ENCODE peak calls at places on chromosomes 16 and 17, in nine cellular contexts. One of them, this sample, is unnamed.

GRCh38 chr16:49281843-49282642 is 405 bp upstream of the CBLN1 start:
- DNase-seq in HCT116: no peak
- DNase-seq in stimulated activated CD4-positive, alpha-beta T cell treated with anti-CD3 and anti-CD28 coated beads, Interleukin-1b, Interleukin-23, amount 100 ng/mL, for 24 hours: no peak
- DNase-seq in astrocyte of the cerebellum: no peak
- DNase-seq in retina: peak
- DNase-seq in AG09309: no peak
- DNase-seq in SJSA1: no peak
- DNase-seq in amniotic stem cell: no peak
- DNase-seq in NCI-H460: peak
- DNase-seq in this sample: peak

GRCh38 chr17:65917560-65917959 is 274.4 kb downstream of the CEP112 start:
- DNase-seq in NCI-H460: no peak
- DNase-seq in stimulated activated CD4-positive, alpha-beta T cell treated with anti-CD3 and anti-CD28 coated beads, Interleukin-1b, Interleukin-23, amount 100 ng/mL, for 24 hours: no peak
- DNase-seq in astrocyte of the cerebellum: no peak
- DNase-seq in HCT116: no peak
- DNase-seq in SJSA1: no peak
- DNase-seq in amniotic stem cell: no peak
- DNase-seq in retina: no peak
- DNase-seq in AG09309: no peak
- DNase-seq in this sample: no peak

GRCh38 chr16:5175263-5175662 is 77.7 kb upstream of the EEF2KMT start:
- DNase-seq in NCI-H460: no peak
- DNase-seq in amniotic stem cell: no peak
- DNase-seq in stimulated activated CD4-positive, alpha-beta T cell treated with anti-CD3 and anti-CD28 coated beads, Interleukin-1b, Interleukin-23, amount 100 ng/mL, for 24 hours: no peak
- DNase-seq in AG09309: no peak
- DNase-seq in astrocyte of the cerebellum: no peak
- DNase-seq in SJSA1: no peak
- DNase-seq in retina: no peak
- DNase-seq in HCT116: no peak
- DNase-seq in this sample: no peak

GRCh38 chr17:45147102-45147580 is 1.1 kb upstream of the HEXIM1 start:
- DNase-seq in astrocyte of the cerebellum: no peak
- DNase-seq in AG09309: no peak
- DNase-seq in SJSA1: peak
- DNase-seq in HCT116: no peak
- DNase-seq in stimulated activated CD4-positive, alpha-beta T cell treated with anti-CD3 and anti-CD28 coated beads, Interleukin-1b, Interleukin-23, amount 100 ng/mL, for 24 hours: no peak
- DNase-seq in NCI-H460: peak
- DNase-seq in amniotic stem cell: no peak
- DNase-seq in retina: no peak
- DNase-seq in this sample: peak

GRCh38 chr16:14329727-14330363 is 258.7 kb downstream of the MRTFB start:
- DNase-seq in amniotic stem cell: no peak
- DNase-seq in SJSA1: no peak
- DNase-seq in AG09309: no peak
- DNase-seq in astrocyte of the cerebellum: no peak
- DNase-seq in HCT116: no peak
- DNase-seq in stimulated activated CD4-positive, alpha-beta T cell treated with anti-CD3 and anti-CD28 coated beads, Interleukin-1b, Interleukin-23, amount 100 ng/mL, for 24 hours: no peak
- DNase-seq in retina: no peak
- DNase-seq in NCI-H460: no peak
- DNase-seq in this sample: no peak

GRCh38 chr16:5350118-5350517 is 252.5 kb upstream of the EEF2KMT start:
- DNase-seq in astrocyte of the cerebellum: no peak
- DNase-seq in retina: peak
- DNase-seq in SJSA1: no peak
- DNase-seq in stimulated activated CD4-positive, alpha-beta T cell treated with anti-CD3 and anti-CD28 coated beads, Interleukin-1b, Interleukin-23, amount 100 ng/mL, for 24 hours: no peak
- DNase-seq in AG09309: no peak
- DNase-seq in amniotic stem cell: no peak
- DNase-seq in HCT116: no peak
- DNase-seq in NCI-H460: no peak
- DNase-seq in this sample: no peak

GRCh38 chr17:80781188-80781577 is 210.5 kb upstream of the CHMP6 start:
- DNase-seq in astrocyte of the cerebellum: no peak
- DNase-seq in stimulated activated CD4-positive, alpha-beta T cell treated with anti-CD3 and anti-CD28 coated beads, Interleukin-1b, Interleukin-23, amount 100 ng/mL, for 24 hours: no peak
- DNase-seq in SJSA1: no peak
- DNase-seq in AG09309: no peak
- DNase-seq in HCT116: no peak
- DNase-seq in amniotic stem cell: no peak
- DNase-seq in retina: no peak
- DNase-seq in NCI-H460: no peak
- DNase-seq in this sample: no peak

GRCh38 chr17:76326306-76326705 is 18.2 kb upstream of the QRICH2 start:
- DNase-seq in SJSA1: no peak
- DNase-seq in amniotic stem cell: no peak
- DNase-seq in AG09309: no peak
- DNase-seq in HCT116: no peak
- DNase-seq in stimulated activated CD4-positive, alpha-beta T cell treated with anti-CD3 and anti-CD28 coated beads, Interleukin-1b, Interleukin-23, amount 100 ng/mL, for 24 hours: no peak
- DNase-seq in astrocyte of the cerebellum: no peak
- DNase-seq in NCI-H460: no peak
- DNase-seq in retina: no peak
- DNase-seq in this sample: no peak

GRCh38 chr17:1362964-1363363 is 37.1 kb downstream of the YWHAE start:
- DNase-seq in amniotic stem cell: no peak
- DNase-seq in retina: no peak
- DNase-seq in astrocyte of the cerebellum: no peak
- DNase-seq in HCT116: no peak
- DNase-seq in AG09309: no peak
- DNase-seq in NCI-H460: no peak
- DNase-seq in stimulated activated CD4-positive, alpha-beta T cell treated with anti-CD3 and anti-CD28 coated beads, Interleukin-1b, Interleukin-23, amount 100 ng/mL, for 24 hours: no peak
- DNase-seq in SJSA1: no peak
- DNase-seq in this sample: no peak

GRCh38 chr17:77308768-77309726 is 168.3 kb downstream of the SEC14L1 start:
- DNase-seq in AG09309: no peak
- DNase-seq in astrocyte of the cerebellum: no peak
- DNase-seq in retina: no peak
- DNase-seq in NCI-H460: no peak
- DNase-seq in HCT116: no peak
- DNase-seq in SJSA1: peak
- DNase-seq in stimulated activated CD4-positive, alpha-beta T cell treated with anti-CD3 and anti-CD28 coated beads, Interleukin-1b, Interleukin-23, amount 100 ng/mL, for 24 hours: no peak
- DNase-seq in amniotic stem cell: no peak
- DNase-seq in this sample: no peak

GRCh38 chr17:5128905-5129535 is 13.2 kb downstream of the USP6 start:
- DNase-seq in astrocyte of the cerebellum: no peak
- DNase-seq in AG09309: no peak
- DNase-seq in NCI-H460: no peak
- DNase-seq in retina: no peak
- DNase-seq in amniotic stem cell: no peak
- DNase-seq in stimulated activated CD4-positive, alpha-beta T cell treated with anti-CD3 and anti-CD28 coated beads, Interleukin-1b, Interleukin-23, amount 100 ng/mL, for 24 hours: no peak
- DNase-seq in SJSA1: no peak
- DNase-seq in HCT116: no peak
- DNase-seq in this sample: no peak

GRCh38 chr17:11880714-11881113 is 116.6 kb downstream of the ZNF18 start:
- DNase-seq in amniotic stem cell: no peak
- DNase-seq in stimulated activated CD4-positive, alpha-beta T cell treated with anti-CD3 and anti-CD28 coated beads, Interleukin-1b, Interleukin-23, amount 100 ng/mL, for 24 hours: no peak
- DNase-seq in astrocyte of the cerebellum: peak
- DNase-seq in SJSA1: no peak
- DNase-seq in AG09309: no peak
- DNase-seq in retina: peak
- DNase-seq in NCI-H460: peak
- DNase-seq in HCT116: peak
- DNase-seq in this sample: no peak

GRCh38 chr17:43644081-43644480 is 17.6 kb downstream of the MEOX1 start:
- DNase-seq in amniotic stem cell: no peak
- DNase-seq in retina: no peak
- DNase-seq in astrocyte of the cerebellum: no peak
- DNase-seq in HCT116: no peak
- DNase-seq in SJSA1: no peak
- DNase-seq in stimulated activated CD4-positive, alpha-beta T cell treated with anti-CD3 and anti-CD28 coated beads, Interleukin-1b, Interleukin-23, amount 100 ng/mL, for 24 hours: no peak
- DNase-seq in NCI-H460: no peak
- DNase-seq in AG09309: no peak
- DNase-seq in this sample: no peak

GRCh38 chr17:17215575-17215974 is 9.4 kb upstream of the PLD6 start:
- DNase-seq in SJSA1: no peak
- DNase-seq in NCI-H460: no peak
- DNase-seq in retina: no peak
- DNase-seq in amniotic stem cell: no peak
- DNase-seq in AG09309: no peak
- DNase-seq in astrocyte of the cerebellum: no peak
- DNase-seq in HCT116: no peak
- DNase-seq in stimulated activated CD4-positive, alpha-beta T cell treated with anti-CD3 and anti-CD28 coated beads, Interleukin-1b, Interleukin-23, amount 100 ng/mL, for 24 hours: no peak
- DNase-seq in this sample: no peak

GRCh38 chr16:31472559-31473203 is 729 bp downstream of the TGFB1I1 start:
- DNase-seq in amniotic stem cell: peak
- DNase-seq in SJSA1: peak
- DNase-seq in retina: no peak
- DNase-seq in AG09309: peak
- DNase-seq in NCI-H460: no peak
- DNase-seq in HCT116: peak
- DNase-seq in astrocyte of the cerebellum: peak
- DNase-seq in stimulated activated CD4-positive, alpha-beta T cell treated with anti-CD3 and anti-CD28 coated beads, Interleukin-1b, Interleukin-23, amount 100 ng/mL, for 24 hours: no peak
- DNase-seq in this sample: peak

GRCh38 chr17:40312131-40312731 is 3.3 kb downstream of the RARA start:
- DNase-seq in NCI-H460: no peak
- DNase-seq in AG09309: no peak
- DNase-seq in astrocyte of the cerebellum: no peak
- DNase-seq in stimulated activated CD4-positive, alpha-beta T cell treated with anti-CD3 and anti-CD28 coated beads, Interleukin-1b, Interleukin-23, amount 100 ng/mL, for 24 hours: no peak
- DNase-seq in HCT116: no peak
- DNase-seq in amniotic stem cell: no peak
- DNase-seq in SJSA1: no peak
- DNase-seq in retina: no peak
- DNase-seq in this sample: no peak

GRCh38 chr16:77660311-77660710 is 62.0 kb upstream of the NUDT7 start:
- DNase-seq in retina: peak
- DNase-seq in stimulated activated CD4-positive, alpha-beta T cell treated with anti-CD3 and anti-CD28 coated beads, Interleukin-1b, Interleukin-23, amount 100 ng/mL, for 24 hours: no peak
- DNase-seq in SJSA1: peak
- DNase-seq in NCI-H460: peak
- DNase-seq in astrocyte of the cerebellum: peak
- DNase-seq in amniotic stem cell: no peak
- DNase-seq in HCT116: peak
- DNase-seq in AG09309: peak
- DNase-seq in this sample: peak

This sample was measured in foreskin melanocyte.